ENCODE peak calls at places on chromosomes 5 and 9, in seven cellular contexts. O is ACHN, X is mesothelial cell of epicardium, D is LNCaP clone FGC, A is heart left ventricle, M is A673, Q is BE2C. W is an unnamed sample.
A peak's percentile ranks its signal among the peaks of the same experiment; 100 is the strongest.

GRCh38 chr5:57524661-57525060 is 42.0 kb upstream of the ACTBL2 start:
- DNase-seq in O (no peak), X (no peak), D (no peak), A (no peak), M (no peak), Q (no peak), W (no peak)

GRCh38 chr5:147628054-147628895 is 118.4 kb upstream of the DPYSL3 start:
- DNase-seq in O (peak; percentile 66), X (peak; percentile 71), D (peak; percentile 37), A (no peak), M (peak; percentile 95), Q (peak; percentile 73), W (peak; percentile 43)

GRCh38 chr9:114112325-114112724 is 13.2 kb upstream of the KIF12 start:
- DNase-seq in O (no peak), X (no peak), D (no peak), A (no peak), M (no peak), Q (no peak), W (no peak)

GRCh38 chr5:57386958-57387357 is 95.7 kb downstream of the ACTBL2 start:
- DNase-seq in O (peak; percentile 19), X (no peak), D (no peak), A (no peak), M (peak; percentile 15), Q (no peak), W (no peak)

GRCh38 chr9:116378873-116379272 is 225.3 kb downstream of the PAPPA start:
- DNase-seq in O (no peak), X (no peak), D (no peak), A (no peak), M (no peak), Q (no peak), W (no peak)

GRCh38 chr9:85431396-85432102 is 310.2 kb downstream of the AGTPBP1 start:
- DNase-seq in O (no peak), X (no peak), D (peak; percentile 93), A (no peak), M (no peak), Q (no peak), W (no peak)

GRCh38 chr9:70043285-70043684 is 363 bp upstream of the MAMDC2 start:
- DNase-seq in O (peak; percentile 72), X (no peak), D (no peak), A (no peak), M (no peak), Q (no peak), W (no peak)

GRCh38 chr5:54159837-54160215 is 150.5 kb downstream of the ARL15 start:
- DNase-seq in O (no peak), X (no peak), D (no peak), A (no peak), M (no peak), Q (no peak), W (no peak)

GRCh38 chr9:77495834-77496671 is 152.1 kb downstream of the GNA14 start:
- DNase-seq in O (no peak), X (no peak), D (no peak), A (no peak), M (peak; percentile 83), Q (no peak), W (peak; percentile 21)